ENCODE peak calls at places on chromosomes 4 and X, in seven cellular contexts. B is prostate gland; Z is epithelial cell of prostate; L is NCI-H2081; N is GOT3; O is NCI-H748 treated with DMSO at 0.1 percent for 48 hours; I is activated effector memory CD4-positive, alpha-beta T cell treated with Interleukin-2 at 50 U/mL for 16 hours. Q is an unnamed sample.

GRCh38 chrX:2609431-2610238 is 81.5 kb upstream of the CD99 start:
- DNase-seq in B (no peak), Z (no peak), L (no peak), N (no peak), O (no peak), I (no peak), Q (no peak)

GRCh38 chr4:38313999-38314561 is 349.9 kb upstream of the KLF3 start:
- DNase-seq in B (no peak), Z (no peak), L (no peak), N (no peak), O (no peak), I (no peak), Q (no peak)

GRCh38 chrX:140503230-140503585 is 1.7 kb downstream of the SOX3 start:
- DNase-seq in B (no peak), Z (no peak), L (no peak), N (no peak), O (no peak), I (no peak), Q (no peak)

GRCh38 chr4:38782452-38783108 is at the start of gene TLR10:
- DNase-seq in B (peak; percentile 40), Z (no peak), L (peak; percentile 39), N (no peak), O (peak; percentile 26), I (no peak), Q (no peak)

GRCh38 chr4:147409350-147409749 is 71.5 kb upstream of the EDNRA start:
- DNase-seq in B (no peak), Z (no peak), L (no peak), N (no peak), O (no peak), I (no peak), Q (no peak)

GRCh38 chr4:158739600-158739999 is 16.4 kb upstream of the PPID start:
- DNase-seq in B (no peak), Z (no peak), L (no peak), N (no peak), O (no peak), I (no peak), Q (no peak)

GRCh38 chr4:121697626-121698025 is 846 bp upstream of the ANXA5 start:
- DNase-seq in B (no peak), Z (no peak), L (no peak), N (no peak), O (no peak), I (no peak), Q (no peak)

GRCh38 chr4:27714073-27714472 is 853.4 kb downstream of the STIM2 start:
- DNase-seq in B (no peak), Z (peak; percentile 40), L (peak; percentile 51), N (no peak), O (peak; percentile 72), I (no peak), Q (no peak)

GRCh38 chr4:144954224-144954623 is 143.8 kb downstream of the ANAPC10 start:
- DNase-seq in B (no peak), Z (no peak), L (no peak), N (no peak), O (no peak), I (no peak), Q (no peak)

GRCh38 chr4:73883306-73883705 is 14.1 kb downstream of the CXCL1 start:
- DNase-seq in B (no peak), Z (no peak), L (no peak), N (no peak), O (no peak), I (no peak), Q (no peak)

GRCh38 chr4:8707045-8707781 is 114.6 kb downstream of the CPZ start:
- DNase-seq in B (no peak), Z (no peak), L (no peak), N (no peak), O (no peak), I (no peak), Q (peak; percentile 9)

GRCh38 chr4:183256343-183256742 is 63.7 kb downstream of the CLDN22 start:
- DNase-seq in B (no peak), Z (no peak), L (no peak), N (no peak), O (no peak), I (no peak), Q (no peak)

GRCh38 chr4:24933684-24934275 is 20.9 kb upstream of the CCDC149 start:
- DNase-seq in B (no peak), Z (no peak), L (no peak), N (no peak), O (no peak), I (no peak), Q (no peak)

GRCh38 chr4:8905236-8905772 is 33.7 kb upstream of the HMX1 start:
- DNase-seq in B (no peak), Z (no peak), L (no peak), N (no peak), O (no peak), I (no peak), Q (peak; percentile 26)

GRCh38 chrX:1576201-1577101 is 15.0 kb upstream of the AKAP17A start:
- DNase-seq in B (no peak), Z (no peak), L (no peak), N (no peak), O (no peak), I (no peak), Q (no peak)

GRCh38 chrX:108177321-108177990 is 85.9 kb downstream of the ATG4A start:
- DNase-seq in B (no peak), Z (no peak), L (no peak), N (no peak), O (no peak), I (no peak), Q (no peak)

GRCh38 chrX:39693298-39693697 is 404.5 kb downstream of the BCOR start:
- DNase-seq in B (no peak), Z (no peak), L (no peak), N (no peak), O (no peak), I (no peak), Q (no peak)

GRCh38 chr4:123667496-123667895 is 270.9 kb downstream of the SPRY1 start:
- DNase-seq in B (no peak), Z (peak; percentile 68), L (no peak), N (no peak), O (no peak), I (no peak), Q (no peak)

GRCh38 chr4:89077806-89078205 is 20.8 kb upstream of the FAM13A start:
- DNase-seq in B (no peak), Z (no peak), L (no peak), N (no peak), O (no peak), I (no peak), Q (no peak)

GRCh38 chr4:124066579-124066978 is 646.0 kb downstream of the ANKRD50 start:
- DNase-seq in B (no peak), Z (no peak), L (no peak), N (no peak), O (no peak), I (no peak), Q (no peak)

GRCh38 chr4:78545275-78546246 is 6.0 kb upstream of the ANXA3 start:
- DNase-seq in B (no peak), Z (no peak), L (no peak), N (no peak), O (no peak), I (no peak), Q (no peak)

GRCh38 chr4:6071959-6072720 is 53.9 kb upstream of the C4orf50 start:
- DNase-seq in B (no peak), Z (no peak), L (peak; percentile 28), N (no peak), O (no peak), I (no peak), Q (no peak)

GRCh38 chrX:317424-318067 is 1.1 kb downstream of the GTPBP6 start:
- DNase-seq in B (no peak), Z (no peak), L (no peak), N (no peak), O (no peak), I (no peak), Q (no peak)

GRCh38 chr4:171235516-171235915 is 577.7 kb upstream of the GALNTL6 start:
- DNase-seq in B (no peak), Z (no peak), L (no peak), N (no peak), O (no peak), I (no peak), Q (no peak)

GRCh38 chrX:31058284-31058683 is 13.6 kb downstream of the FTHL17 start:
- DNase-seq in B (no peak), Z (no peak), L (no peak), N (no peak), O (peak; percentile 62), I (no peak), Q (no peak)

GRCh38 chr4:187433141-187433540 is 562.4 kb upstream of the ZFP42 start:
- DNase-seq in B (no peak), Z (no peak), L (no peak), N (no peak), O (no peak), I (no peak), Q (no peak)

GRCh38 chrX:107662824-107663223 is 34.5 kb downstream of the PRPS1 start:
- DNase-seq in B (no peak), Z (no peak), L (no peak), N (no peak), O (no peak), I (no peak), Q (no peak)

GRCh38 chr4:180617203-180617602 is 1626.0 kb upstream of the TENM3 start:
- DNase-seq in B (no peak), Z (no peak), L (no peak), N (no peak), O (no peak), I (no peak), Q (no peak)

GRCh38 chr4:143554728-143555597 is 41.5 kb downstream of the SMARCA5 start:
- DNase-seq in B (no peak), Z (no peak), L (no peak), N (no peak), O (no peak), I (no peak), Q (no peak)

GRCh38 chr4:77360451-77360850 is 203.4 kb downstream of the CCNG2 start:
- DNase-seq in B (no peak), Z (no peak), L (peak; percentile 46), N (no peak), O (no peak), I (no peak), Q (no peak)

GRCh38 chrX:9566150-9566621 is 101.3 kb downstream of the TBL1X start:
- DNase-seq in B (peak; percentile 34), Z (peak; percentile 27), L (peak; percentile 11), N (no peak), O (no peak), I (no peak), Q (peak; percentile 65)

GRCh38 chr4:84965558-84966381 is 720 bp downstream of the WDFY3 start:
- DNase-seq in B (peak; percentile 20), Z (no peak), L (peak; percentile 41), N (no peak), O (no peak), I (no peak), Q (peak; percentile 74)

GRCh38 chr4:3280466-3280865 is 12.4 kb upstream of the RGS12 start:
- DNase-seq in B (no peak), Z (no peak), L (no peak), N (no peak), O (no peak), I (no peak), Q (no peak)

GRCh38 chrX:132119821-132120220 is 8.0 kb downstream of the FRMD7 start:
- DNase-seq in B (no peak), Z (no peak), L (no peak), N (no peak), O (no peak), I (no peak), Q (no peak)

GRCh38 chr4:57640391-57641100 is 530.4 kb upstream of the IGFBP7 start:
- DNase-seq in B (no peak), Z (no peak), L (no peak), N (no peak), O (no peak), I (no peak), Q (no peak)

GRCh38 chr4:158169931-158170690 is 2.7 kb downstream of the GASK1B start:
- DNase-seq in B (no peak), Z (no peak), L (no peak), N (no peak), O (no peak), I (no peak), Q (no peak)

GRCh38 chr4:185591679-185592141 is 56.4 kb upstream of the PDLIM3 start:
- DNase-seq in B (peak; percentile 32), Z (peak; percentile 27), L (no peak), N (no peak), O (no peak), I (no peak), Q (no peak)

Q was measured in psoas muscle.